ENCODE peak calls at places on chromosomes 2 and 18, in eight cellular contexts. X is K562, D is PC-3, C is GM23248, O is neural progenitor cell, T is H1, L is neuronal stem cell, V is astrocyte. Q is an unnamed sample.

GRCh38 chr18:57051586-57052044 is 95.3 kb upstream of the BOD1L2 start:
- DNase-seq in X (peak), D (no peak), C (no peak), O (no peak), T (no peak), L (no peak), V (no peak), Q (no peak)

GRCh38 chr2:208984376-208985100 is 439.3 kb upstream of the MAP2 start:
- DNase-seq in X (no peak), D (peak), C (peak), O (no peak), T (no peak), L (no peak), V (peak), Q (no peak)

GRCh38 chr2:100895402-100895801 is 75.5 kb downstream of the NPAS2 start:
- DNase-seq in X (no peak), D (peak), C (no peak), O (no peak), T (no peak), L (no peak), V (no peak), Q (no peak)

GRCh38 chr2:149042881-149043280 is 4.4 kb downstream of the LYPD6B start:
- DNase-seq in X (no peak), D (no peak), C (peak), O (no peak), T (no peak), L (no peak), V (no peak), Q (no peak)

GRCh38 chr2:136010126-136010525 is 24.7 kb upstream of the DARS1 start:
- DNase-seq in X (no peak), D (peak), C (peak), O (no peak), T (no peak), L (no peak), V (peak), Q (no peak)

GRCh38 chr2:108621087-108621559 is 86.9 kb downstream of the LIMS1 start:
- DNase-seq in X (peak), D (peak), C (peak), O (peak), T (peak), L (no peak), V (peak), Q (peak)

GRCh38 chr2:169232551-169233154 is 129.7 kb downstream of the LRP2 start:
- DNase-seq in X (no peak), D (no peak), C (no peak), O (peak), T (no peak), L (no peak), V (no peak), Q (no peak)

GRCh38 chr2:102061962-102062795 is 70.4 kb downstream of the IL1R2 start:
- DNase-seq in X (no peak), D (peak), C (peak), O (no peak), T (no peak), L (no peak), V (peak), Q (no peak)

GRCh38 chr2:81327916-81328315 is 1023.4 kb upstream of the LRRTM1 start:
- DNase-seq in X (no peak), D (no peak), C (no peak), O (no peak), T (no peak), L (no peak), V (no peak), Q (no peak)

GRCh38 chr2:234821946-234822470 is 129.8 kb upstream of the SH3BP4 start:
- DNase-seq in X (no peak), D (no peak), C (peak), O (no peak), T (no peak), L (no peak), V (peak), Q (no peak)

GRCh38 chr18:60235164-60235563 is 137.4 kb downstream of the MC4R start:
- DNase-seq in X (no peak), D (peak), C (no peak), O (no peak), T (no peak), L (no peak), V (no peak), Q (no peak)

GRCh38 chr2:112841399-112842044 is 4.9 kb upstream of the IL1B start:
- DNase-seq in X (peak), D (no peak), C (no peak), O (no peak), T (no peak), L (no peak), V (no peak), Q (no peak)

GRCh38 chr18:48829443-48830149 is 121.2 kb downstream of the SMAD7 start:
- DNase-seq in X (no peak), D (no peak), C (no peak), O (peak), T (peak), L (no peak), V (no peak), Q (no peak)

GRCh38 chr2:230924470-230925341 is at the start of gene GPR55:
- DNase-seq in X (peak), D (no peak), C (no peak), O (peak), T (peak), L (no peak), V (no peak), Q (no peak)

DNA sequence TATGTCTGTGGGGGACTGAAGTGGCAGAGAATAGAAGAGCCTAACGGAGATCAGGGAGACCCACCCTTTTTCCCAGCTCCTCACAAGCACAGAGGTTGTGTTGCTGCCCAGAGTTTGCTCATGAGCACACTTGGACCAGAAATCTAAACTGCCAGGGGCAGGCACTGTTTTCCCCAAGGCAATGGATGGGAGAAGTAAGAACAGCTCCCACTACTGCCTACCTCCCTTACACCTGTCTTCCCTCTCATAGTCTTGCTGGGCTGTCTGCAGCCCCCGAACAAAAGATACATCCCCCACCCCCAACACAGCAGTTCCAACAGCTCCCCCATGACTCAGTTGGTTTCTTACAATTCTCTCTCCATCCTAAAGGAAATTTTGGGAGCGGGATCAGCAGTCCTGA is 48.1 kb upstream of the CD226 start:
- DNase-seq in X (no peak), D (no peak), C (no peak), O (no peak), T (no peak), L (no peak), V (no peak), Q (no peak)
- H3K4me3 ChIP-seq in X (no peak), D (no peak), C (no peak), O (no peak), T (no peak), L (no peak), V (no peak), Q (no peak)

GRCh38 chr2:65453916-65454315 is 21.5 kb upstream of the SPRED2 start:
- DNase-seq in X (no peak), D (peak), C (peak), O (no peak), T (no peak), L (no peak), V (peak), Q (peak)

GRCh38 chr2:65452150-65452895 is 19.9 kb upstream of the SPRED2 start:
- DNase-seq in X (no peak), D (peak), C (no peak), O (no peak), T (no peak), L (no peak), V (no peak), Q (no peak)

GRCh38 chr2:65456074-65456473 is 23.7 kb upstream of the SPRED2 start:
- DNase-seq in X (no peak), D (peak), C (peak), O (no peak), T (no peak), L (no peak), V (peak), Q (peak)

GRCh38 chr2:65458999-65459398 is 26.6 kb upstream of the SPRED2 start:
- DNase-seq in X (no peak), D (peak), C (peak), O (no peak), T (no peak), L (no peak), V (peak), Q (no peak)

DNA sequence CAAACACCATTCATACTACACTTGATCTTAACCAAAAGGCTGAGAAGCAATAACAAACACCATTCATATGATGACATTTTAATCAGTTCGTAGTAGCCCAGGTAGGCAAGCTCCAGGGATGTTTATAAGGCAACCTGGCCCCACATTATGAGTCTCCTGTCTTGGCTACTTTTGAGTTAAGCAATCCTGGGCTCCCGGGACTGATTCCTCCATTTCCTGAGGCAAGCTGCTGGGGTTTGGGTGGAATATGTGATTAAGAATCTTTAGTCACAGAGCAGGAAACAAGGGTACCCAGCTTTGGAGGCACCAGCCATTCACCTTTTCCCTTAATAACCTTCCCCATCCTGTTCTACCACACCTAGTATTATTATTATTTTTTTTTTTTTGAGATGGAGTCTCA is 24.5 kb upstream of the SPRED2 start:
- DNase-seq in X (no peak), D (peak), C (peak), O (no peak), T (no peak), L (no peak), V (no peak), Q (no peak)
- H3K9ac ChIP-seq in X (no peak), D (no peak), C (no peak), O (no peak), T (no peak), L (no peak), V (peak), Q (no peak)

DNA sequence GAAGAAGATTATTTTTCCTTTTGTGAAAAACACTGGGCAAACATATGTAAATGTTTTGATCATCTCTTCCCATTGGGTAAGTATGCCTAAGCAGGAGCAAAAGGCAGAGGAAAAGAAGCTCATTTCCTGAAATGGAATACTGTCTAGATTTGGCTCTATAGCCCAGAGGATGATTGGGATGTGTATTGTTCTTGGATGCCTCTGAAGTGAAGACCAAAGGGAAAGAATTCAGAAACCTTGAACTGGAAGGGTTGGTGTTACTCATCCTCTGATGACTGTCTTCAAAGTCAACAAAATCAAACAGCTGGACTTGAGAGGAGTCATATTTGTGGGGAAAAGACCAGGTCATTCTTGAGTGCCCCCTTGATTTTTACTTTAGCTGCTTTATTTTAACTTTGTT is 112.6 kb upstream of the NT5C1B start:
- DNase-seq in X (no peak), D (peak), C (peak), O (no peak), T (no peak), L (no peak), V (peak), Q (no peak)
- H2AFZ ChIP-seq in X (no peak), D (no peak), C (no peak), O (no peak), T (no peak), L (no peak), V (no peak), Q (no peak)

DNA sequence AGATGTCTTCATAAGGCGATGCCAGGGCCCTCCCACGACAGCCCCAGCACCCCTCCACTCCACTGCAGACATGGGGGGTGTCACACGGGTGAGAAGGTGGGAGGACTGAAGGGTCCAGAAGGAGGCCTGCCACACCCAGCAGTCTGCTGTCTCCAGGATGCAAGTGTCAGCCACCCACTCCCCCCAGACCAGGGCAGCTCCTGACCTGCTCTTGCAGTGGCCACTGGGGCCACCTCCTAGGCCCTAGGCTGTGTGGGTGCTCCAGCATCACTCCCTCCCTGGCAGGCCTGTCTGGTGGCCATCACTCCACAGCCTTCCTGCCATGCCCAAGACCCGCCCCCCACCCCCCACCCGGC is 171.0 kb downstream of the CELF4 start:
- DNase-seq in X (no peak), D (no peak), C (no peak), O (no peak), T (no peak), L (no peak), V (no peak), Q (no peak)
- H3K4me3 ChIP-seq in X (no peak), D (no peak), C (peak), O (peak), T (no peak), L (peak), V (no peak), Q (no peak)

DNA sequence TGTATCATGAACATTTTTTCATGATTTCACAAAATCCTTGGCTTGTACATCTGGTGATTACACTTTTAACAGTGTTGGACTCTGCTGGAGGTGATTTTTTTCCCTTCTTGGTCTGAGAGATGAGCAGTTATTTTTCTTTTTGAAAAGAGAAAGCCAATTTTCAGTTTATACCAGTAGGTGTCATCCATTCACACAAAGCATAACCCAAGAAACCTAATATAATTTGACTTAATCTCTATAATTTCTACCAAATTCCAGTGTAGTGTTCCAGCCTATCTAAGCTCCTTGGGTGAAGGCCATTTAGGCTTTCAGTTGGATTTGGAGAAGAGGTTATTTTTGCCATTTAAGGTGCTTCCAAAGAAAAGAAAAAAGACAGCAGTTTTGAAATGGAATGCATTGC is 7.7 kb upstream of the ICOS start:
- DNase-seq in X (no peak), D (peak), C (peak), O (no peak), T (no peak), L (no peak), V (no peak), Q (no peak)
- H3K9ac ChIP-seq in X (no peak), D (no peak), C (no peak), O (no peak), T (no peak), L (no peak), V (no peak), Q (no peak)

DNA sequence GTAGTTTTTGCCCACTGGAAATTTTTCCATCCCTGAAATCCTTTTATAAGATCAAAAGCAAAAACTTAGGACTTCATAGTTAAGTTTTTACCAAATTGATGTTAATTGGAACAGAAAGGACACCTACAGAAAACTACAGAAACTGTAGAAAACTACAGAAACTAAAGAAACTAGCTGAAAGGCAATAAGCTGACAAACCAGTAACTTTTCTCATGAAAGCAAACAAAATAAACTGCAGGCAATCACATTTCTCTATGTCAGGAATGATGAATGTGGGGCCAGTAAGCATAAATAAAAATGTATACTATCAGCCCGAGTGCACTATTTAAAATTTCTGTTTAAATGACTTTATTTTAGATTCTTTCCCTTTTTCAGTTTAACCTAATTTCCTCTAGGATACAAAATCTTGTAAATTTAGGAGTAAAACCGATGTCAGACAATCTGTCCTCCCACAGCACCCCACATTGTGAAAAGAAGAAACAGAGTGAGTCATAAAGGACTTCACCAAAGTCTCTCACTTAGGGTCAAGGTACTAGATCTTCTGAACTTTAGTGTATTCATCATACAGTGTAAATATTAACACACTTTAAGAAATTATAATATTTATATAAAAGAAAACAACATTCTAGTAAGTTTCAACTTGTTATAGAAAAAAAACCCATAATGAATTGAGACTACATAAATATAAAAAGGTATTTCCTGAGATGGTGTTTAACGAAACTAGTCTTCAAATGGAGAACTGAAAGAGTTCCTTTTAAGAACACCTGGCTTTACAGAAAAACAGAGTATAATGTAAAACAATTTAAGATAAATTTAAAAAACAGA is 46.6 kb downstream of the USP40 start:
- DNase-seq in X (no peak), D (no peak), C (no peak), O (no peak), T (no peak), L (no peak), V (no peak), Q (no peak)
- H2AFZ ChIP-seq in X (no peak), D (no peak), C (no peak), O (no peak), T (no peak), L (no peak), V (no peak), Q (no peak)

GRCh38 chr2:75559633-75560021 is 1.1 kb downstream of the EVA1A start:
- DNase-seq in X (no peak), D (no peak), C (no peak), O (no peak), T (no peak), L (no peak), V (peak), Q (no peak)

GRCh38 chr2:75560022-75560767 is 544 bp downstream of the EVA1A start:
- DNase-seq in X (no peak), D (peak), C (peak), O (peak), T (peak), L (peak), V (peak), Q (no peak)

GRCh38 chr2:75558132-75558530 is 2.6 kb downstream of the EVA1A start:
- DNase-seq in X (no peak), D (no peak), C (no peak), O (no peak), T (no peak), L (no peak), V (no peak), Q (no peak)

GRCh38 chr2:75557474-75558131 is 3.1 kb downstream of the EVA1A start:
- DNase-seq in X (no peak), D (no peak), C (no peak), O (no peak), T (no peak), L (no peak), V (no peak), Q (no peak)

DNA sequence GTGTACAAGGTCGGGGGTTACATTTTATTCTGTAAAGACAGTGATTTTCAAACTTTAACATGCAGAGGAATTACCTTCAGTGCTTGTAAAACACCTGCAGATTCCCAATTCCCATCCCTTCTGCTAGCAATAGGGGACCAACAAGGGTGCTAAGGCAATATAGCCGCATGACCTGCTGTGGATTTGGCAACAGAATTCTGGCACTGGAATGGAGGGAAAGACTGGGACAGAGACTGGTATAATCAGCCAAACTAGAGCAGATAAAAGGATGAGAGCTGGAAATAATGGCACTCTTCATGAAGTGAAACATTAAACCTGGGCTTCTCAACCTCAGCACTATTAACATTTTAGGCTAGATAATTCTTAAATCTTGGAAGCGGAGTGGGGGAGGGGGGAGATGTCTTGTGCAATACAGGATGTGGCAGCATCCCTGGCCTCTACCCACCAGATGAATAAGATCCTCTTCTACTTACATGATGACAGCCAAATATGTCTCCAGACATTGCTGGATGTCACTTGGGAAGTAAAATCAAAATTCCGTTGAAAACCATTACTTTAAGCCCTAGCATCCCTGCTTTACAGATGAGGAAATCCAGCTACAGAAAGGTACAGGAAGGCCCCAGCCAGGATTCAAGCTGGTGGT is 1.8 kb downstream of the EVA1A start:
- DNase-seq in X (no peak), D (no peak), C (peak), O (no peak), T (no peak), L (no peak), V (peak), Q (no peak)
- H3K4me3 ChIP-seq in X (no peak), D (peak), C (peak), O (no peak), T (no peak), L (no peak), V (peak), Q (no peak)

DNA sequence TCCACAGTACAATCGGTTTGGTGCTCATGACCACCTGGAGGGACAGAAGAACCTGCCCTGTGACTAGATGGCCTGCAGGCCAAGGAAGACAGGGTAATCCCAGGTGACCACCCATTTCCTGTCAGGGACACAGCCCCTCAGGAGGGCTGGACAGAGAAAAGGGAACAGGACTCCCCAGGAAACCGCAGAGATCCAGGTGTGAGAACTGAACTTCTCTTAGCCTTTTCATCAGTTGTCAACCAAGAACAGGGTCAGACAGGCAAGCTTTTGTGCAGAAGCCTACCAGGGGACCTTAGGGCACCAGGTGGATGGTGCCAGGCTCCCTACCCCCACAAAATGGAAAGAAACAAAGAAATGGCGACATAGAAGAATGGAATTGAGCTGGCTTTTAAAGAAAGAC is 132.3 kb downstream of the HDAC4 start:
- DNase-seq in X (no peak), D (no peak), C (no peak), O (no peak), T (no peak), L (no peak), V (no peak), Q (no peak)
- H3K9ac ChIP-seq in X (no peak), D (no peak), C (no peak), O (no peak), T (no peak), L (no peak), V (no peak), Q (no peak)

GRCh38 chr2:37318401-37318800 is 6.2 kb downstream of the PRKD3 start:
- DNase-seq in X (no peak), D (no peak), C (peak), O (no peak), T (no peak), L (no peak), V (peak), Q (no peak)
- H2AFZ ChIP-seq in X (no peak), D (no peak), C (no peak), O (no peak), T (no peak), L (no peak), V (no peak), Q (no peak)